ENCODE peak calls at places on chromosomes 7 and 10, in six cellular contexts. K is kidney epithelial cell, C is A172, A is transverse colon, M is fibroblast of mammary gland, L is left ventricle myocardium inferior. D is an unnamed sample.

GRCh38 chr7:21454182-21454581 is 26.3 kb downstream of the SP4 start:
- DNase-seq in C (no peak), L (no peak), M (peak), A (no peak), K (no peak), D (peak)

GRCh38 chr7:19619122-19619521 is 89.7 kb downstream of the POLR1F start:
- DNase-seq in K (no peak), C (peak), M (peak), L (no peak), A (no peak), D (no peak)

GRCh38 chr10:11616021-11616420 is 4.6 kb upstream of the USP6NL start:
- DNase-seq in C (no peak), M (no peak), K (no peak), A (no peak), L (no peak), D (peak)

GRCh38 chr7:155844019-155844453 is 31.8 kb upstream of the SHH start:
- DNase-seq in C (no peak), M (no peak), L (no peak), K (peak), A (peak), D (no peak)

GRCh38 chr7:36037121-36037662 is 115.9 kb upstream of the EEPD1 start:
- DNase-seq in C (peak), M (peak), L (peak), A (peak), K (peak), D (peak)

GRCh38 chr10:127012769-127013152 is 107.5 kb downstream of the DOCK1 start:
- DNase-seq in K (peak), A (peak), M (peak), L (peak), C (peak), D (peak)

GRCh38 chr7:111732923-111733322 is 170.6 kb upstream of the IMMP2L start:
- DNase-seq in K (no peak), M (no peak), L (no peak), A (no peak), C (no peak), D (no peak)

GRCh38 chr10:98817396-98817795 is 370.7 kb upstream of the HPS1 start:
- DNase-seq in M (no peak), C (no peak), K (no peak), L (no peak), A (no peak), D (no peak)

GRCh38 chr10:44724415-44725174 is 186.5 kb upstream of the TMEM72 start:
- DNase-seq in L (no peak), A (no peak), K (no peak), C (peak), M (peak), D (peak)

GRCh38 chr10:28993056-28993455 is 295.8 kb upstream of the LYZL1 start:
- DNase-seq in L (no peak), A (no peak), M (no peak), C (no peak), K (no peak), D (no peak)

GRCh38 chr7:36186841-36187240 is 33.8 kb downstream of the EEPD1 start:
- DNase-seq in C (no peak), L (no peak), K (no peak), M (no peak), A (no peak), D (no peak)

GRCh38 chr10:5283305-5284158 is 81.2 kb upstream of the UCN3 start:
- DNase-seq in L (peak), M (peak), C (peak), A (peak), K (no peak), D (peak)

GRCh38 chr7:155543926-155544325 is 2.4 kb downstream of the CNPY1 start:
- DNase-seq in C (no peak), K (no peak), L (no peak), A (no peak), M (no peak), D (no peak)

GRCh38 chr7:1842321-1843221 is 172.5 kb downstream of the ELFN1 start:
- DNase-seq in L (peak), C (no peak), A (peak), M (no peak), K (no peak), D (no peak)

GRCh38 chr10:87866575-87866974 is 3.1 kb downstream of the PTEN start:
- DNase-seq in L (no peak), A (no peak), M (no peak), K (no peak), C (no peak), D (no peak)

GRCh38 chr7:84025332-84025927 is 169.2 kb downstream of the SEMA3A start:
- DNase-seq in C (peak), K (peak), A (no peak), L (no peak), M (peak), D (peak)

GRCh38 chr10:118917701-118918100 is 111.8 kb upstream of the NANOS1 start:
- DNase-seq in A (no peak), C (no peak), K (no peak), M (no peak), L (no peak), D (no peak)

GRCh38 chr7:47375121-47375551 is 206.8 kb downstream of the TNS3 start:
- DNase-seq in A (peak), C (peak), K (no peak), L (no peak), M (no peak), D (peak)

GRCh38 chr7:26538683-26539082 is 247.0 kb downstream of the SNX10 start:
- DNase-seq in A (no peak), K (no peak), C (no peak), M (no peak), L (no peak), D (no peak)

GRCh38 chr7:104252409-104253134 is 44.8 kb upstream of the ORC5 start:
- DNase-seq in C (no peak), A (no peak), K (no peak), M (peak), L (no peak), D (no peak)

GRCh38 chr7:46738165-46738564 is 817.1 kb upstream of the IGFBP3 start:
- DNase-seq in K (no peak), M (no peak), A (no peak), L (no peak), C (no peak), D (no peak)

GRCh38 chr7:34354906-34355305 is 303.1 kb upstream of the NPSR1 start:
- DNase-seq in M (no peak), L (no peak), K (no peak), A (no peak), C (peak), D (peak)

GRCh38 chr7:106126170-106126938 is 14.2 kb upstream of the SYPL1 start:
- DNase-seq in A (peak), L (no peak), M (peak), K (no peak), C (peak), D (peak)

GRCh38 chr10:112461029-112461887 is 14.2 kb downstream of the VTI1A start:
- DNase-seq in K (peak), C (no peak), A (no peak), L (no peak), M (peak), D (peak)

GRCh38 chr7:128869944-128870285 is 7.3 kb downstream of the ATP6V1F start:
- DNase-seq in C (no peak), M (no peak), A (no peak), K (no peak), L (no peak), D (no peak)

GRCh38 chr7:156668130-156668741 is 27.7 kb downstream of the RNF32 start:
- DNase-seq in A (no peak), C (peak), K (no peak), M (peak), L (no peak), D (no peak)

GRCh38 chr7:151013728-151014497 is 10.4 kb downstream of the ATG9B start:
- DNase-seq in K (no peak), M (peak), L (peak), A (peak), C (no peak), D (peak)

D was measured in cardiac fibroblast.